ENCODE peak calls at places on chromosomes 12 and 14, in nine cellular contexts. One of them, this sample, is unnamed.

GRCh38 chr14:58637391-58638230 is at the start of gene DACT1:
- DNase-seq in K562: peak; percentile 64
- DNase-seq in transverse colon: peak; percentile 50
- DNase-seq in breast epithelium: peak; percentile 22
- DNase-seq in vagina: no peak
- DNase-seq in testis: peak; percentile 70
- DNase-seq in body of pancreas: peak; percentile 37
- DNase-seq in stomach: peak; percentile 44
- DNase-seq in adrenal gland: peak; percentile 61
- DNase-seq in this sample: peak; percentile 77

GRCh38 chr12:116924558-116925453 is 14.1 kb downstream of the FBXW8 start:
- DNase-seq in K562: no peak
- DNase-seq in transverse colon: peak; percentile 14
- DNase-seq in breast epithelium: peak; percentile 21
- DNase-seq in vagina: no peak
- DNase-seq in testis: no peak
- DNase-seq in body of pancreas: peak; percentile 9
- DNase-seq in stomach: no peak
- DNase-seq in adrenal gland: no peak
- DNase-seq in this sample: no peak

GRCh38 chr12:10718279-10718821 is 4.8 kb downstream of the YBX3 start:
- DNase-seq in K562: no peak
- DNase-seq in transverse colon: no peak
- DNase-seq in breast epithelium: no peak
- DNase-seq in vagina: no peak
- DNase-seq in testis: peak; percentile 16
- DNase-seq in body of pancreas: no peak
- DNase-seq in stomach: no peak
- DNase-seq in adrenal gland: no peak
- DNase-seq in this sample: no peak

GRCh38 chr12:95723693-95724384 is 66.7 kb downstream of the NTN4 start:
- DNase-seq in K562: no peak
- DNase-seq in transverse colon: no peak
- DNase-seq in breast epithelium: no peak
- DNase-seq in vagina: no peak
- DNase-seq in testis: no peak
- DNase-seq in body of pancreas: no peak
- DNase-seq in stomach: no peak
- DNase-seq in adrenal gland: no peak
- DNase-seq in this sample: no peak

GRCh38 chr14:94394594-94395305 is 6.3 kb upstream of the SERPINA1 start:
- DNase-seq in K562: no peak
- DNase-seq in transverse colon: peak; percentile 33
- DNase-seq in breast epithelium: no peak
- DNase-seq in vagina: no peak
- DNase-seq in testis: peak; percentile 33
- DNase-seq in body of pancreas: peak; percentile 73
- DNase-seq in stomach: no peak
- DNase-seq in adrenal gland: peak; percentile 76
- DNase-seq in this sample: peak; percentile 41

GRCh38 chr12:50197297-50197727 is 30.1 kb upstream of the CERS5 start:
- DNase-seq in K562: no peak
- DNase-seq in transverse colon: no peak
- DNase-seq in breast epithelium: no peak
- DNase-seq in vagina: no peak
- DNase-seq in testis: no peak
- DNase-seq in body of pancreas: no peak
- DNase-seq in stomach: no peak
- DNase-seq in adrenal gland: no peak
- DNase-seq in this sample: no peak

GRCh38 chr14:80211143-80212024 is at the start of gene DIO2:
- DNase-seq in K562: no peak
- DNase-seq in transverse colon: no peak
- DNase-seq in breast epithelium: no peak
- DNase-seq in vagina: no peak
- DNase-seq in testis: peak; percentile 42
- DNase-seq in body of pancreas: peak; percentile 22
- DNase-seq in stomach: no peak
- DNase-seq in adrenal gland: peak; percentile 60
- DNase-seq in this sample: peak; percentile 45

GRCh38 chr12:115794659-115795081 is 482.8 kb downstream of the MED13L start:
- DNase-seq in K562: no peak
- DNase-seq in transverse colon: peak; percentile 41
- DNase-seq in breast epithelium: no peak
- DNase-seq in vagina: no peak
- DNase-seq in testis: no peak
- DNase-seq in body of pancreas: no peak
- DNase-seq in stomach: no peak
- DNase-seq in adrenal gland: no peak
- DNase-seq in this sample: no peak

GRCh38 chr12:123973552-123974341 is 732 bp downstream of the ZNF664 start:
- DNase-seq in K562: no peak
- DNase-seq in transverse colon: peak; percentile 55
- DNase-seq in breast epithelium: peak; percentile 21
- DNase-seq in vagina: no peak
- DNase-seq in testis: peak; percentile 64
- DNase-seq in body of pancreas: peak; percentile 40
- DNase-seq in stomach: peak; percentile 52
- DNase-seq in adrenal gland: peak; percentile 66
- DNase-seq in this sample: peak; percentile 81

GRCh38 chr12:57243521-57244305 is 7.3 kb downstream of the STAC3 start:
- DNase-seq in K562: peak; percentile 78
- DNase-seq in transverse colon: peak; percentile 86
- DNase-seq in breast epithelium: peak; percentile 58
- DNase-seq in vagina: peak; percentile 79
- DNase-seq in testis: peak; percentile 76
- DNase-seq in body of pancreas: peak; percentile 81
- DNase-seq in stomach: peak; percentile 85
- DNase-seq in adrenal gland: peak; percentile 90
- DNase-seq in this sample: peak; percentile 90

GRCh38 chr12:47990351-47991105 is 13.7 kb downstream of the COL2A1 start:
- DNase-seq in K562: no peak
- DNase-seq in transverse colon: no peak
- DNase-seq in breast epithelium: no peak
- DNase-seq in vagina: no peak
- DNase-seq in testis: no peak
- DNase-seq in body of pancreas: no peak
- DNase-seq in stomach: no peak
- DNase-seq in adrenal gland: no peak
- DNase-seq in this sample: no peak

GRCh38 chr14:104800600-104801283 is at the start of gene ZBTB42:
- DNase-seq in K562: no peak
- DNase-seq in transverse colon: peak; percentile 91
- DNase-seq in breast epithelium: peak; percentile 76
- DNase-seq in vagina: no peak
- DNase-seq in testis: peak; percentile 80
- DNase-seq in body of pancreas: peak; percentile 95
- DNase-seq in stomach: peak; percentile 95
- DNase-seq in adrenal gland: peak; percentile 80
- DNase-seq in this sample: peak; percentile 56

GRCh38 chr14:96805906-96806305 is 8.7 kb downstream of the VRK1 start:
- DNase-seq in K562: no peak
- DNase-seq in transverse colon: peak; percentile 60
- DNase-seq in breast epithelium: no peak
- DNase-seq in vagina: no peak
- DNase-seq in testis: no peak
- DNase-seq in body of pancreas: no peak
- DNase-seq in stomach: no peak
- DNase-seq in adrenal gland: no peak
- DNase-seq in this sample: no peak

GRCh38 chr14:38504175-38504574 is 248.3 kb upstream of the CLEC14A start:
- DNase-seq in K562: no peak
- DNase-seq in transverse colon: no peak
- DNase-seq in breast epithelium: no peak
- DNase-seq in vagina: no peak
- DNase-seq in testis: no peak
- DNase-seq in body of pancreas: no peak
- DNase-seq in stomach: no peak
- DNase-seq in adrenal gland: no peak
- DNase-seq in this sample: no peak

DNA sequence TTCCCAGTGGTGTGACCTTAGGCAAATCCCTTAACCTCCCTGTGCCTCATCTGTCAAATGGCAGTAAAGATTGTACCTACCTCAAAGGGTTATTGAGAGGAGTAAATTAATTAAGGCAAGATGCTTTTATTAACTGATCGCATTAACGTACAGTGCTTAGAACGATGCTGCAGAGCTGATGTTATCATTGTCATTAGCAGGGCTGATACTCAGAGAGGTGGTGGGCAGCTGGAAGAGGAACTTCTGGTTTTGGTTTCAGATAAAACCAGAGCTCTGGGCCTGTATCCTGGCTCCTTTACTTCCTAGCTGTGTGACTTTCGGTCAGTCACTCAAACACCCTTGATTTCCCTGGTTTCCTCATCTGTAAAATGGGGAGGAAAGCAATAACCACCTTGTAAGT is 55.1 kb downstream of the CALM1 start:
- DNase-seq in K562: no peak
- DNase-seq in transverse colon: no peak
- DNase-seq in breast epithelium: no peak
- DNase-seq in vagina: no peak
- DNase-seq in testis: no peak
- DNase-seq in body of pancreas: no peak
- DNase-seq in stomach: no peak
- DNase-seq in adrenal gland: no peak
- DNase-seq in this sample: no peak
- H3K4me1 ChIP-seq in K562: peaks cover 15% of the 10 kb centered on the region
- H3K4me1 ChIP-seq in transverse colon: peaks cover 3% of the 10 kb centered on the region
- H3K4me1 ChIP-seq in breast epithelium: no peaks in the 10 kb centered on the region
- H3K4me1 ChIP-seq in vagina: no peaks in the 10 kb centered on the region
- H3K4me1 ChIP-seq in testis: peaks cover 7% of the 10 kb centered on the region
- H3K4me1 ChIP-seq in body of pancreas: peaks cover 20% of the 10 kb centered on the region
- H3K4me1 ChIP-seq in stomach: peaks cover 20% of the 10 kb centered on the region
- H3K4me1 ChIP-seq in adrenal gland: no peaks in the 10 kb centered on the region
- H3K4me1 ChIP-seq in this sample: no peaks in the 10 kb centered on the region

GRCh38 chr14:22653012-22653621 is 9.0 kb upstream of the OR6J1 start:
- DNase-seq in K562: peak; percentile 53
- DNase-seq in transverse colon: peak; percentile 72
- DNase-seq in breast epithelium: peak; percentile 62
- DNase-seq in vagina: peak; percentile 77
- DNase-seq in testis: peak; percentile 69
- DNase-seq in body of pancreas: peak; percentile 78
- DNase-seq in stomach: peak; percentile 79
- DNase-seq in adrenal gland: peak; percentile 83
- DNase-seq in this sample: peak; percentile 53

GRCh38 chr14:22648506-22648905 is 4.4 kb upstream of the OR6J1 start:
- DNase-seq in K562: no peak
- DNase-seq in transverse colon: no peak
- DNase-seq in breast epithelium: no peak
- DNase-seq in vagina: no peak
- DNase-seq in testis: no peak
- DNase-seq in body of pancreas: no peak
- DNase-seq in stomach: no peak
- DNase-seq in adrenal gland: no peak
- DNase-seq in this sample: no peak

GRCh38 chr14:22651586-22651985 is 7.4 kb upstream of the OR6J1 start:
- DNase-seq in K562: no peak
- DNase-seq in transverse colon: no peak
- DNase-seq in breast epithelium: no peak
- DNase-seq in vagina: peak; percentile 6
- DNase-seq in testis: no peak
- DNase-seq in body of pancreas: no peak
- DNase-seq in stomach: no peak
- DNase-seq in adrenal gland: no peak
- DNase-seq in this sample: no peak

GRCh38 chr14:22650046-22650739 is 6.0 kb upstream of the OR6J1 start:
- DNase-seq in K562: no peak
- DNase-seq in transverse colon: no peak
- DNase-seq in breast epithelium: no peak
- DNase-seq in vagina: peak; percentile 11
- DNase-seq in testis: no peak
- DNase-seq in body of pancreas: no peak
- DNase-seq in stomach: no peak
- DNase-seq in adrenal gland: no peak
- DNase-seq in this sample: no peak

GRCh38 chr14:22650960-22651521 is 6.9 kb upstream of the OR6J1 start:
- DNase-seq in K562: no peak
- DNase-seq in transverse colon: no peak
- DNase-seq in breast epithelium: no peak
- DNase-seq in vagina: peak; percentile 16
- DNase-seq in testis: no peak
- DNase-seq in body of pancreas: no peak
- DNase-seq in stomach: no peak
- DNase-seq in adrenal gland: no peak
- DNase-seq in this sample: no peak
- TF ChIP-seq POLR2A in K562: peak; percentile 95
- TF ChIP-seq POLR2A in transverse colon: no peak
- TF ChIP-seq POLR2A in breast epithelium: no peak
- TF ChIP-seq POLR2A in vagina: no peak
- TF ChIP-seq POLR2A in testis: no peak
- TF ChIP-seq POLR2A in body of pancreas: no peak
- TF ChIP-seq POLR2A in stomach: no peak
- TF ChIP-seq POLR2A in adrenal gland: no peak
- TF ChIP-seq POLR2A in this sample: no peak

GRCh38 chr12:109877504-109878246 is 2.7 kb downstream of the GLTP start:
- DNase-seq in K562: no peak
- DNase-seq in transverse colon: no peak
- DNase-seq in breast epithelium: no peak
- DNase-seq in vagina: no peak
- DNase-seq in testis: no peak
- DNase-seq in body of pancreas: no peak
- DNase-seq in stomach: no peak
- DNase-seq in adrenal gland: no peak
- DNase-seq in this sample: no peak
- H3K4me1 ChIP-seq in K562: peaks cover 18% of the 10 kb centered on the region
- H3K4me1 ChIP-seq in transverse colon: peaks cover 34% of the 10 kb centered on the region
- H3K4me1 ChIP-seq in breast epithelium: peaks cover 6% of the 10 kb centered on the region
- H3K4me1 ChIP-seq in vagina: peaks cover 55% of the 10 kb centered on the region
- H3K4me1 ChIP-seq in testis: peaks cover 4% of the 10 kb centered on the region
- H3K4me1 ChIP-seq in body of pancreas: peaks cover 38% of the 10 kb centered on the region
- H3K4me1 ChIP-seq in stomach: peaks cover 47% of the 10 kb centered on the region
- H3K4me1 ChIP-seq in adrenal gland: peaks cover 11% of the 10 kb centered on the region
- H3K4me1 ChIP-seq in this sample: peaks cover 15% of the 10 kb centered on the region

GRCh38 chr12:132585177-132585576 is 25.2 kb downstream of the LRCOL1 start:
- DNase-seq in K562: no peak
- DNase-seq in transverse colon: no peak
- DNase-seq in breast epithelium: no peak
- DNase-seq in vagina: no peak
- DNase-seq in testis: no peak
- DNase-seq in body of pancreas: no peak
- DNase-seq in stomach: no peak
- DNase-seq in adrenal gland: no peak
- DNase-seq in this sample: no peak

GRCh38 chr12:132588319-132588718 is 22.1 kb downstream of the LRCOL1 start:
- DNase-seq in K562: no peak
- DNase-seq in transverse colon: no peak
- DNase-seq in breast epithelium: no peak
- DNase-seq in vagina: no peak
- DNase-seq in testis: no peak
- DNase-seq in body of pancreas: no peak
- DNase-seq in stomach: no peak
- DNase-seq in adrenal gland: no peak
- DNase-seq in this sample: no peak

GRCh38 chr12:132587781-132588180 is 22.6 kb downstream of the LRCOL1 start:
- DNase-seq in K562: no peak
- DNase-seq in transverse colon: no peak
- DNase-seq in breast epithelium: no peak
- DNase-seq in vagina: no peak
- DNase-seq in testis: no peak
- DNase-seq in body of pancreas: no peak
- DNase-seq in stomach: no peak
- DNase-seq in adrenal gland: no peak
- DNase-seq in this sample: no peak

GRCh38 chr12:132588821-132589669 is 21.3 kb downstream of the LRCOL1 start:
- DNase-seq in K562: no peak
- DNase-seq in transverse colon: no peak
- DNase-seq in breast epithelium: no peak
- DNase-seq in vagina: no peak
- DNase-seq in testis: no peak
- DNase-seq in body of pancreas: no peak
- DNase-seq in stomach: no peak
- DNase-seq in adrenal gland: no peak
- DNase-seq in this sample: no peak

GRCh38 chr12:132586929-132587328 is 23.5 kb downstream of the LRCOL1 start:
- DNase-seq in K562: no peak
- DNase-seq in transverse colon: no peak
- DNase-seq in breast epithelium: no peak
- DNase-seq in vagina: no peak
- DNase-seq in testis: no peak
- DNase-seq in body of pancreas: no peak
- DNase-seq in stomach: no peak
- DNase-seq in adrenal gland: no peak
- DNase-seq in this sample: no peak
- TF ChIP-seq POLR2A in K562: no peak
- TF ChIP-seq POLR2A in transverse colon: no peak
- TF ChIP-seq POLR2A in breast epithelium: no peak
- TF ChIP-seq POLR2A in vagina: no peak
- TF ChIP-seq POLR2A in testis: no peak
- TF ChIP-seq POLR2A in body of pancreas: no peak
- TF ChIP-seq POLR2A in stomach: no peak
- TF ChIP-seq POLR2A in adrenal gland: no peak
- TF ChIP-seq POLR2A in this sample: no peak